ENCODE peak calls at places on chromosomes 13 and 19, in five cellular contexts. G is IMR-90, V is AG04450, F is pancreas, T is GM10248. K is an unnamed sample.

GRCh38 chr13:61187471-61187870 is 228.2 kb downstream of the PCDH20 start:
- DNase-seq in G (no peak), V (no peak), T (no peak), F (no peak), K (no peak)

GRCh38 chr19:9857920-9858746 is 23.0 kb downstream of the PIN1 start:
- DNase-seq in F (no peak), V (no peak), G (no peak), T (peak), K (peak)

GRCh38 chr19:53019684-53020083 is 6.0 kb downstream of the ERVV-1 start:
- DNase-seq in G (no peak), T (no peak), F (no peak), V (no peak), K (no peak)

GRCh38 chr13:29847501-29847983 is 2.9 kb downstream of the UBL3 start:
- DNase-seq in T (no peak), G (peak), V (no peak), F (peak), K (no peak)

GRCh38 chr13:114058051-114058867 is 74.2 kb downstream of the RASA3 start:
- DNase-seq in T (no peak), F (no peak), V (no peak), G (no peak), K (no peak)

GRCh38 chr19:38599722-38600121 is 18.0 kb downstream of the MAP4K1 start:
- DNase-seq in G (no peak), T (no peak), F (no peak), V (no peak), K (no peak)

GRCh38 chr19:29287061-29287460 is 74.1 kb upstream of the UQCRFS1 start:
- DNase-seq in V (no peak), G (no peak), F (no peak), T (no peak), K (no peak)

GRCh38 chr13:113656831-113657671 is 947 bp downstream of the ATP4B start:
- DNase-seq in F (no peak), T (no peak), V (no peak), G (no peak), K (no peak)

GRCh38 chr19:18340990-18341868 is 831 bp downstream of the PGPEP1 start:
- DNase-seq in G (peak), V (no peak), F (peak), T (peak), K (peak)

GRCh38 chr19:50686310-50687032 is 33.1 kb downstream of the SHANK1 start:
- DNase-seq in F (no peak), V (no peak), G (no peak), T (no peak), K (no peak)

GRCh38 chr13:45257638-45258338 is 56.9 kb upstream of the KCTD4 start:
- DNase-seq in T (peak), F (no peak), V (no peak), G (peak), K (peak)

GRCh38 chr19:39679791-39680168 is 24.1 kb downstream of the LGALS16 start:
- DNase-seq in F (no peak), T (no peak), G (no peak), V (no peak), K (no peak)

GRCh38 chr19:2962018-2962670 is 15.2 kb upstream of the TLE6 start:
- DNase-seq in F (no peak), G (peak), T (peak), V (peak), K (peak)
- TF ChIP-seq CTCF in F (peak), G (peak), T (peak), V (peak), K (peak)

GRCh38 chr13:56561327-56561726 is 579.4 kb upstream of the PRR20A start:
- DNase-seq in F (no peak), T (no peak), G (no peak), V (no peak), K (no peak)
- TF ChIP-seq CTCF in F (no peak), T (no peak), G (no peak), V (no peak), K (no peak)

GRCh38 chr19:45676851-45677263 is 8.8 kb downstream of the GIPR start:
- DNase-seq in T (peak), F (peak), G (no peak), V (no peak), K (peak)

GRCh38 chr19:45682908-45683307 is 8.8 kb downstream of the SNRPD2 start:
- DNase-seq in G (no peak), V (no peak), F (no peak), T (no peak), K (no peak)

GRCh38 chr19:45681391-45682015 is 10.2 kb downstream of the SNRPD2 start:
- DNase-seq in V (no peak), T (peak), F (peak), G (peak), K (peak)

GRCh38 chr19:45682117-45682516 is 9.6 kb downstream of the SNRPD2 start:
- DNase-seq in G (no peak), T (no peak), V (no peak), F (no peak), K (no peak)

GRCh38 chr19:45677351-45678230 is 9.6 kb downstream of the GIPR start:
- DNase-seq in T (peak), F (peak), G (peak), V (no peak), K (peak)
- TF ChIP-seq CTCF in T (no peak), F (no peak), G (no peak), V (no peak), K (no peak)

GRCh38 chr19:49111218-49111998 is 2.8 kb upstream of the LIN7B start:
- DNase-seq in F (no peak), V (no peak), G (no peak), T (no peak), K (no peak)

GRCh38 chr19:49116544-49116943 is 2.4 kb downstream of the LIN7B start:
- DNase-seq in T (no peak), V (no peak), F (no peak), G (no peak), K (no peak)

GRCh38 chr19:49114630-49115363 is 627 bp downstream of the LIN7B start:
- DNase-seq in V (no peak), F (peak), T (no peak), G (peak), K (peak)

GRCh38 chr19:49110567-49110966 is 3.6 kb upstream of the LIN7B start:
- DNase-seq in F (no peak), T (no peak), V (no peak), G (peak), K (no peak)

DNA sequence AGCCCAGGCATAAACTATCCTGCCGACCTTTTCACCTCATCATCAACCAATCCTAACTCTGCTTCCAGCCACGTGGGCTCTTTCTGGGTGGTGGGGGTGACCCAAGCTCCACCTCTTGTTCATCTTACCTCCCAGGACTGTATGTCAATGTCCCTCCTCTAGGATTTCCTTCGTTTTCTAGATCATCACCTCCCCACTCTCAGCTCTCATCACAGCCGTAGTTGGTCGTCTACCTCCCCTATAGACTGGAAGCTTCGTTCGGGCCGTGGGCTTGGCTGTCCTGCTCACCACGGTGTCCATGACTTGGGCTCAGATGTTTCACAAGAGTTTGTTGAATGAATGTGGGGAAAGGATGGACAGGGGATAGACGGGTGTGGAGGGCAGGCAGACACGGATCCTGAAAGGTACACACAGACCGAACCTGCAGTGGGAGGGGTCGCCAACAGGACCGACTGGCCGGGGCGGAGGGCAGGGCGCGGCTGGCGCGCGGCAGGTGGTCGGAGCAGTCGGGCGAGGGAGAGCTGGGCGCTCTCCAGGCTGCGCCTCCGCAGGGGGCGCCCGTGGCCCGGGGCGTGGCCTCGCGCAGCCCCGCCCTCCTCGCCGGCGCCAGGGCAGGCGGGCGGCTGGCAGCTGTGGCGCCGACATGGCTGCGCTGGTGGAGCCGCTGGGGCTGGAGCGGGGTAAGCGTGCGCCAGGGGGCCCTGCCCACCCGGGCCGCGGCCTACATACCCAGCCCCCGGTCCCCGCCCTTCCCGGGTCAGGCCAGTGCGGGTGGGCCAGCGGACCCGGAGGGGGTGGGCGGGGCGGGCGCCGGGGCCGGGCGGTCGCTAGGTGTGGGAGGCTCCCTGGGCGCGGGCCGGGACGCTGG is at the start of gene LIN7B:
- DNase-seq in V (no peak), F (peak), T (peak), G (peak), K (peak)
- TF ChIP-seq CTCF in V (peak), F (no peak), T (peak), G (peak), K (peak)

DNA sequence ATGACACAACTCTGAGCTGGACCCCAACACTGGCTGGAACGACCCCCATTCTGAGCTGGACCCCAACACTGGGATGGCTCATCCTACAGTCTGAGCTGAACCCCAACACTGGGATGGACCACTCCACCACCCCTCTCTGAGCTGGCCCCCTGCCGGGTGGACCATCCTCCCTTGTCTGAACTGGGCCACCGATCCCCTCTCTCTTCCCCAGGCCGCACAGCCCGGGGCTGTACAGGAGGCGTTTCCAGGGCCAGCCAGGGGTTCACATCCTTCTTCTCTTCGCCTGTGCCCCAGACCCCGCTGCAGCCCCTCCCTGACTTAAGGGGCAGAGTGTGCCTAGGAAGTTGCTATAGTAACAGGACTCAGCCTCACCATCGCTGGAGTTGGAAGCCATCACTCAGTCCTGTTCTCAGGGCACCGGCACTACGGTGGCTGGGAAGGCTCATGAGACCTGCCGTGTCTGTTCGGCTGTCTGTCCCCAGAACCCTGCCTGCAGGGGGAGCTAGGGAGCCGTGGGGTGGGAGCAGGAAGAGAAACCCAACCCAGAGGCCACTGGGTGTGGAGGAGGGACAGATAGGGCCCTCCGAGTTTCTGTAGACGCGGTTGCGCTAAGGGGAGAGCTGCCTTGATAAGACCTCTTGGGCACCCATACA is 3.7 kb downstream of the PRKACA start:
- DNase-seq in F (no peak), G (no peak), T (no peak), V (no peak), K (no peak)
- TF ChIP-seq CTCF in F (no peak), G (peak), T (peak), V (peak), K (peak)

DNA sequence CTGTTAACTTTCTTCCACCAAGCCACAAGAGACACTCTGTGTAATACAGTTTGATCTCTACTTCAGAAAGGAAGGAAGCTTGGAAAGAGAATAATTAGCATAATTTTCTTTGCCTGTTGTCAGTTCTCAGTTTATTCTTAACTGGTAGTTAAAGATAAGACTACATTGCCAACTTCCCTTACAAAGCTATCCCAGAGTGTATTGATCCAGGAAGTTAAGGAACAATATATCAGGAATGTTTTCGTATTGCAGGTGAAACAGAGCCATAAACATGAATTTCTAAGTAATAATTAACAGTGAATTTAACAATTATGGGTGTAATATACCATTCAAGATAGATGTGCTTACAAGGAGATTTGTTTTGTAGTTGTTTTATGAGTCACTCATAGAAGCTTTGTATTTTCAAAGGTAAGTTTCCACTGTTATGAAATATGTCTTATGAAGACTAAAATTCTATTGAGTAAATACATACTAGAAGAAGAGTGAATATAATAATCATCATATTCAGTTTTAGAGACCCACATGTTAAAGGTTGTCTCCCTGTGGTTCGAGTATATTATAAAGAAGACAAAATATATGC is 88.4 kb upstream of the KLF5 start:
- DNase-seq in V (no peak), G (no peak), F (no peak), T (no peak), K (no peak)
- TF ChIP-seq CTCF in V (no peak), G (no peak), F (no peak), T (no peak), K (no peak)

GRCh38 chr19:6709549-6709948 is 10.9 kb downstream of the C3 start:
- DNase-seq in T (no peak), G (no peak), F (no peak), V (no peak), K (no peak)

GRCh38 chr19:6711605-6712004 is 8.8 kb downstream of the C3 start:
- DNase-seq in G (no peak), T (no peak), V (no peak), F (no peak), K (no peak)

GRCh38 chr19:6712231-6712630 is 8.2 kb downstream of the C3 start:
- DNase-seq in T (no peak), F (no peak), G (no peak), V (no peak), K (no peak)

GRCh38 chr19:6711078-6711361 is 9.4 kb downstream of the C3 start:
- DNase-seq in G (no peak), T (no peak), F (no peak), V (no peak), K (peak)

DNA sequence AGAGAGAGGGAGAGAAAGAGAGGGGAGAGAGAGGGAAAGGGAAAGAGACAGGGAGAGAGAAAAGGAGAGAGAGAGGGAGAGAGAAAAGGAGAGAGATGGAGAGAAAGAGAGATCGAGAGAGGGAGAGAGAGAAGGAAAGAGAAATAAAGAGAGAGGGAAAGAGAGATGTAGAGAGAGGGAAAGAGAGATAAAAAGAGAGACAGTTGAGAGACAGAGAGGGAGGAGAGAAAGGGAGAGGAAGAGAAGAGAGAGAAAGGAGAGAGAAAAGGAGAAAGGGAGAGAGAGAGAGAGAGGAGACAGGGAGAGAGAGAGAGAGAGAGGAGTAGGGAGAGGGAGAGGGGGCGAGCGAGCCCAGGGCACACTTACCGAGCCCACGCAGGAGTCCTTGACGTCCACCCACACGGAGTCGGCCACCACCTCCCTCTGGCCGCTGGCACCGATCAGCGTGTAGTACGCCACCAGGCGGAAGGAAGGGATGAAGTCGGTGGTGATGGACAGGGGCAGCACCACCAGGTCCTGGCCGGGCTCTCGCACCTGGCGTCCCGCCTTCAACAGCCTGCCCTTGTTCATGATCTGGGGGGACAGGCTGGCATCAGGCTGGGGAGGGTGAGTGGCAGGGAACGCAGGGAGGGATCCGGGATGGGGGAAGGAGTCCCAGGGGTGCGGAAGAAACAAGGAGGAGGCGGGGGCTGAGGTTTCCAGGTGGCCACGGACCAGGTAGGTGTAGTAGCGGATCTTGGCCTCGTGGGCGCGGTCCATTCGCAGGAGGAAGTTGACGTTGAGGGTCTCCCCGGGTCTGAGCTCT is 10.0 kb downstream of the C3 start:
- DNase-seq in T (no peak), G (no peak), V (no peak), F (no peak), K (no peak)
- TF ChIP-seq CTCF in T (peak), G (no peak), V (no peak), F (no peak), K (no peak)

GRCh38 chr19:1650627-1651009 is 1.8 kb downstream of the TCF3 start:
- DNase-seq in F (no peak), T (no peak), V (no peak), G (peak), K (no peak)
- TF ChIP-seq CTCF in F (no peak), T (no peak), V (peak), G (peak), K (no peak)

GRCh38 chr19:44812142-44812718 is 3.3 kb downstream of the BCAM start:
- DNase-seq in F (no peak), G (no peak), T (peak), V (no peak), K (no peak)
- TF ChIP-seq CTCF in F (no peak), G (no peak), T (no peak), V (no peak), K (no peak)

K was measured in GM13977.